ENCODE peak calls at places on chromosomes 4 and X, in four cellular contexts. W is MM.1S, R is GM23248, Z is hepatocyte. U is an unnamed sample. For H3K4me1 and H3K9me2, the result is how much of the 10 kb centered on the place peaks cover.

GRCh38 chr4:100880012-100880411 is 362.2 kb upstream of the EMCN start:
- DNase-seq in W (no peak), R (no peak), Z (no peak), U (no peak)

GRCh38 chrX:129634541-129634940 is 20.2 kb downstream of the APLN start:
- DNase-seq in W (no peak), R (no peak), Z (no peak), U (no peak)

GRCh38 chrX:31670245-31670644 is 598.4 kb upstream of the FTHL17 start:
- DNase-seq in W (no peak), R (no peak), Z (no peak), U (no peak)

GRCh38 chr4:19722404-19722803 is 529.3 kb upstream of the SLIT2 start:
- DNase-seq in W (no peak), R (no peak), Z (no peak), U (no peak)

GRCh38 chr4:57435300-57435699 is 325.1 kb upstream of the IGFBP7 start:
- DNase-seq in W (no peak), R (no peak), Z (no peak), U (no peak)

GRCh38 chr4:38983756-38984647 is 48.2 kb downstream of the TMEM156 start:
- DNase-seq in W (no peak), R (peak), Z (no peak), U (no peak)

GRCh38 chr4:84511703-84512102 is 12.6 kb upstream of the NKX6-1 start:
- DNase-seq in W (no peak), R (no peak), Z (no peak), U (no peak)

GRCh38 chr4:150598906-150599305 is 17.0 kb downstream of the MAB21L2 start:
- DNase-seq in W (no peak), R (peak), Z (no peak), U (no peak)

GRCh38 chr4:66569228-66569627 is 898.9 kb upstream of the EPHA5 start:
- DNase-seq in W (no peak), R (no peak), Z (no peak), U (no peak)

GRCh38 chrX:68428431-68428830 is 4.9 kb downstream of the OPHN1 start:
- DNase-seq in W (no peak), R (peak), Z (no peak), U (no peak)

DNA sequence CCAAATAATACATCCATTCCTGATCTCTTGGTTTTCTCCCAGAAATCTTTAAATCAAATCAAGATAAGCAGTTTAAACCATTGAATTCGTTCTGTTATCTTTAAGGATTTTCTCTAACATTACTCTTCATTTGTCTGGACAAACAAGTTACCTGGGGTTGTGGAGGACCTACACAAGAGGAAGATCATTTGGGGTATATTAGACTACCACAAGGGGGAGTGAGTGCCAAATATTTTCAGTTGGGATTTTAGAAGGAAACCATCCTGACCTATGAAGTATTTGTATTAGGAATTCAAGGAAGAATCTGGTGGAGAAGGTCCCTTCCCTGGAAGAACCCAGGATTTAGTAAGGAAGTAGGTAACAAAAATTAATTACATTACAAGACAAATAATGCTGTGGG is 12.0 kb upstream of the DCHS2 start:
- DNase-seq in W (peak), R (peak), Z (peak), U (peak)
- H3K4me1 ChIP-seq in W (under half), R (under half), Z (under half), U (under half)

GRCh38 chr4:6337331-6337935 is 67.8 kb downstream of the WFS1 start:
- DNase-seq in W (peak), R (no peak), Z (no peak), U (peak)
- TF ChIP-seq EZH2 in W (no peak), R (no peak), Z (no peak), U (no peak)

DNA sequence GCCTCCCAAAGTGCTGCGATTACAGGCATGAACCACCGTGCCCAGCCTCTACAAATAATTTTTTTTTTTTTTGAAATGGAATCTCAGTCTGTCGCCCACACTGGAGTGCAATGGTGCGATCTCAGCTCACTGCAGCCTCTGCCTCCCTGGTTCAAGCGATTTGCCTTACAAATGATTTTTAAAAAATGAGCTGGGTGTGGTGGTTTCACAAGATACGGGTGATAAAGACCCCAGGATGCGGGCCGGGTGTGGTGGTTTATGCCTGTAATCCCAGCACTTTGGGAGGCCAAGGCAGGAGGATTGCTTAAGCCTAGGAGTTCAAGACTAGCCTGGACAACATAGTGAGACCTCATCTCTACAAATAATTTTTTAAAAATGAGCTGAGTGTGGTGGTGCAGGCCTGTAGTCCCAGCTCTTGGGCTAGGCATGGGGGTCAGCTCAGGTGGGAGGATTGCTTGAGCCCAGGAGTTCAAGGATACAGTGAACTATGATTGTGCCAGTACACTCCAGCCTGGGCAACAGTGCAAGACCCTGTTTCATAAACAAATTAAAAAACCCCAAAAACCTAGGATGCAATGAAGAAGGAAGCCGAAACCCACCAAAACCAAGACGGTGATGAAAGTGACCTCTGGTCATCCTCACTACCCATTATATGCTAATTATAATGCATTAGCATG is 27.5 kb downstream of the PDGFRA start:
- DNase-seq in W (no peak), R (no peak), Z (no peak), U (no peak)
- H3K9me2 ChIP-seq in W (under half), R (under half), Z (under half), U (under half)

GRCh38 chr4:156946508-156947197 is 24.9 kb downstream of the PDGFC start:
- DNase-seq in W (no peak), R (peak), Z (peak), U (peak)

GRCh38 chr4:156950090-156950489 is 21.5 kb downstream of the PDGFC start:
- DNase-seq in W (no peak), R (no peak), Z (no peak), U (no peak)

GRCh38 chr4:156949373-156949814 is 22.2 kb downstream of the PDGFC start:
- DNase-seq in W (no peak), R (peak), Z (no peak), U (no peak)

GRCh38 chr4:156948133-156948532 is 23.5 kb downstream of the PDGFC start:
- DNase-seq in W (no peak), R (no peak), Z (no peak), U (no peak)

GRCh38 chr4:156948738-156949137 is 22.9 kb downstream of the PDGFC start:
- DNase-seq in W (no peak), R (no peak), Z (no peak), U (no peak)
- H3K4me1 ChIP-seq in W (under half), R (half or more), Z (under half), U (under half)

DNA sequence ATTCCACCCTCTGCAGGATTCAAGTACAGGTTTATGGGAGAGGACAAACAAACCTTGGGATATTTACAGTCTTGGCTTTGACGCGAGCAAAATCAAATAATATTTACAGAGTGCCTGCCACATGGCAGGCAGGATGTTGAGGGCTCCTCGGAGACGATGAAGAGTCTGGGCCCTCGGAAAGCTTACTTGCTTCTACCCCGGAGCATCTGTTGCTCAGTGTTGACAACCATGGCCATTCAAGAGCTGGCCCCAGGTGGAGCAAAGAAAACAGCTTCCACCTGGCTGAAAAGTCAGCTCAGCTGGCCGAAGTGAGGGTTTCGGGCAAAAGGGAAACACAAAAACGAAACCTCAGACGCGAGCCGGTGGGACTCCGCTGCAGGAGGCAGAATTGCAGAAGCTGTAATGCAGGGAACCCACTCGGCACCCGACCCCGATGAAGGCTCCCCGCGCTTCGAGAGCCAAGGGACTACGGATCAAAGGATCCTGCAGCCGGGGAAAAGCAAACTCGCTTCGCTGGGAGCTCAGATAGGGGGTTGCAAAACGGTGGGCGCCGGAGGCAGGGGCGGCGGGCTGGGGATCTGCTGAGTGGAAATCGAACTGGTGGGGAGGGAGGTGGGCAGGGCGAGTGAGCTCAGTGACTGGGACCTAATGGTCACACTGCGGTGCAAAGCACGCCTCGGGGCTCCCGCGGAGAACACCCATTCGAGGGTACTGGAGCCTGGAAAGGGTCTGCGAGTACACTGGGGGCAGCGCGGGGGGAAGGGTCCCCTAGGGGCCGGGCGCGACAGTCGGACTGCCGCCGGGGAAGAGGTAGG is 777 bp downstream of the ATP8A1 start:
- DNase-seq in W (peak), R (peak), Z (peak), U (no peak)
- TF ChIP-seq EZH2 in W (no peak), R (no peak), Z (no peak), U (no peak)

DNA sequence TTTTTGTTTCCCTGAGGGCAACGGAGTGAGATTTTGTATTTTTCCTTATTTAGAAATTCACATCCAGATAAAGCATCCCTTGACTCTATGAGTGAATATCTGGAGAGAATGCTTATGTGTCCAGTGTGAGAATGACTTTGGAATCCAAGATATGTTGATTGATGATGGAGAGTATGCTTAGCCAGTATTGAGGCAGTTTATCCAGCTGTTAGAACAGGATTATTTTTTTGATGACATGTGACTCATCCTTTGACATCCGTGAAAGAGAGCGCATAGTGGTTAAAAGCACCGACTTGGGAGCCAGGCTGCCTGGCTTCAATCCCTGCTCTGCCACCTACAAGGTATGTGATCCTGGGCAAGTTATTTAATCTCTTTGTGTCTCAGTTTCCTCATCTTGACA is 381.2 kb downstream of the RAPGEF2 start:
- DNase-seq in W (no peak), R (no peak), Z (no peak), U (no peak)
- H3K9me2 ChIP-seq in W (under half), R (under half), Z (under half), U (under half)

DNA sequence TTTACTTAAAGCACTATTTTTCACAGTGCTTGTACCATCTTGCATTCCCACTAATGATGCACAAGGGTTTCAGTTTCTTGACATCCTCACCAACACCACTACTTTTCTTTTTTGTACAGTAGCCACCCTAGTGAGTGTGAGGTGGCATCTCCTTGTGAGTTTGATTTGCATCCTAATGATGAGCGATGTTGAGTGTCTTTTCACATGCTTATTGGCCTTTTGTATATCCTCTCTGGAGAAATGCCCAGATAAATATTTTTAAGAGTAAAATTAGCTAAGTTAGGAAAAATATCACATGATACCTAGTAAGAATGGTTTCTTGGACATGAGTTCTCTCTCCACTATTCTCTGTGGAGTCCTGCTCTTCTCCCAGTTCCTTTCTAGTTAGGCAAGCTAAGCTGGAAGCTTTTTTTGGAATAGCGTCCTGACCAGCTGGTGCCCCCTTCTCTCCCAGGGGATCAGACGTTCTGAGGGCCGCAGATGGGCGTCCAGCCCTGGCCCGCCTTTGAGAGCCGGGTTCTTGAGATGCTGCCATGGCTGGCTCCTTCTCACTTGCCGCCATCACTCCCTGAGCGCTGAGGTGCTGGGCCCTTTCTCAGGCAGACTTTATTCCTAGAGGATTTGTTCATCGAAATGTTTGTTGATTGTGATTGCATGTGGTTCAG is 132.1 kb downstream of the ARHGAP10 start:
- DNase-seq in W (no peak), R (peak), Z (no peak), U (no peak)
- H3K4me1 ChIP-seq in W (under half), R (under half), Z (under half), U (under half)

GRCh38 chr4:143335979-143336827 is 473 bp upstream of the GAB1 start:
- DNase-seq in W (peak), R (peak), Z (peak), U (no peak)
- TF ChIP-seq EZH2 in W (no peak), R (no peak), Z (no peak), U (no peak)

GRCh38 chr4:172554588-172554987 is 614.0 kb upstream of the GALNT7 start:
- DNase-seq in W (no peak), R (no peak), Z (no peak), U (no peak)
- H3K9me2 ChIP-seq in W (under half), R (under half), Z (under half), U (under half)

GRCh38 chr4:7808752-7809151 is 130.9 kb downstream of the AFAP1 start:
- DNase-seq in W (no peak), R (peak), Z (no peak), U (no peak)
- H3K4me1 ChIP-seq in W (under half), R (half or more), Z (under half), U (under half)

U was measured in HCT116.